ENCODE peak calls at places on chromosomes 16 and 17, in six cellular contexts. One of them, this sample, is unnamed.

GRCh38 chr16:24999856-25000447 is 15.2 kb downstream of the ARHGAP17 start:
- DNase-seq in mesenchymal stem cell: peak; percentile 36
- DNase-seq in trophoblast cell: no peak
- DNase-seq in IMR-90: no peak
- DNase-seq in H9: no peak
- DNase-seq in H1: no peak
- DNase-seq in this sample: no peak

GRCh38 chr16:82633964-82634600 is 7.3 kb downstream of the CDH13 start:
- DNase-seq in trophoblast cell: no peak
- DNase-seq in H9: no peak
- DNase-seq in mesenchymal stem cell: peak; percentile 60
- DNase-seq in IMR-90: peak; percentile 46
- DNase-seq in H1: no peak
- DNase-seq in this sample: no peak

GRCh38 chr16:58614212-58614611 is 15.4 kb downstream of the CNOT1 start:
- DNase-seq in trophoblast cell: no peak
- DNase-seq in H9: no peak
- DNase-seq in H1: no peak
- DNase-seq in mesenchymal stem cell: peak; percentile 43
- DNase-seq in IMR-90: peak; percentile 69
- DNase-seq in this sample: no peak

GRCh38 chr16:47197536-47198179 is 53.9 kb upstream of the NETO2 start:
- DNase-seq in trophoblast cell: no peak
- DNase-seq in mesenchymal stem cell: no peak
- DNase-seq in H9: no peak
- DNase-seq in IMR-90: peak; percentile 15
- DNase-seq in H1: no peak
- DNase-seq in this sample: no peak

GRCh38 chr16:24820522-24820921 is 25.2 kb upstream of the SLC5A11 start:
- DNase-seq in trophoblast cell: no peak
- DNase-seq in H9: no peak
- DNase-seq in IMR-90: peak; percentile 44
- DNase-seq in H1: no peak
- DNase-seq in mesenchymal stem cell: peak; percentile 45
- DNase-seq in this sample: no peak

GRCh38 chr16:75433732-75434413 is 570 bp upstream of the CFDP1 start:
- DNase-seq in trophoblast cell: peak; percentile 93
- DNase-seq in mesenchymal stem cell: peak; percentile 98
- DNase-seq in H1: peak; percentile 71
- DNase-seq in H9: peak; percentile 78
- DNase-seq in IMR-90: peak; percentile 97
- DNase-seq in this sample: no peak

GRCh38 chr17:10327640-10328039 is 45.2 kb downstream of the MYH13 start:
- DNase-seq in H1: peak; percentile 97
- DNase-seq in trophoblast cell: peak; percentile 98
- DNase-seq in IMR-90: peak; percentile 73
- DNase-seq in H9: peak; percentile 91
- DNase-seq in mesenchymal stem cell: peak; percentile 76
- DNase-seq in this sample: peak; percentile 85

GRCh38 chr17:11296994-11297393 is 56.0 kb downstream of the SHISA6 start:
- DNase-seq in mesenchymal stem cell: no peak
- DNase-seq in H1: no peak
- DNase-seq in trophoblast cell: peak; percentile 17
- DNase-seq in IMR-90: no peak
- DNase-seq in H9: no peak
- DNase-seq in this sample: peak; percentile 11

GRCh38 chr17:14297161-14297851 is 3.6 kb upstream of the HS3ST3B1 start:
- DNase-seq in trophoblast cell: peak; percentile 58
- DNase-seq in IMR-90: no peak
- DNase-seq in mesenchymal stem cell: peak; percentile 68
- DNase-seq in H9: peak; percentile 77
- DNase-seq in H1: peak; percentile 87
- DNase-seq in this sample: peak; percentile 55

GRCh38 chr17:83142619-83143018 is 63.2 kb downstream of the METRNL start:
- DNase-seq in mesenchymal stem cell: no peak
- DNase-seq in trophoblast cell: no peak
- DNase-seq in IMR-90: no peak
- DNase-seq in H9: no peak
- DNase-seq in H1: no peak
- DNase-seq in this sample: no peak

GRCh38 chr17:48052956-48053757 is 5.0 kb downstream of the NFE2L1 start:
- DNase-seq in IMR-90: peak; percentile 40
- DNase-seq in trophoblast cell: no peak
- DNase-seq in mesenchymal stem cell: peak; percentile 83
- DNase-seq in H1: no peak
- DNase-seq in H9: no peak
- DNase-seq in this sample: no peak

GRCh38 chr16:22181426-22181825 is 19.1 kb downstream of the SDR42E2 start:
- DNase-seq in H9: no peak
- DNase-seq in mesenchymal stem cell: no peak
- DNase-seq in H1: no peak
- DNase-seq in IMR-90: no peak
- DNase-seq in trophoblast cell: no peak
- DNase-seq in this sample: no peak

GRCh38 chr16:73022534-73022933 is 25.4 kb downstream of the ZFHX3 start:
- DNase-seq in trophoblast cell: no peak
- DNase-seq in mesenchymal stem cell: no peak
- DNase-seq in IMR-90: no peak
- DNase-seq in H9: no peak
- DNase-seq in H1: no peak
- DNase-seq in this sample: no peak

GRCh38 chr16:49638696-49639629 is 216.9 kb downstream of the ZNF423 start:
- DNase-seq in IMR-90: peak; percentile 12
- DNase-seq in H9: no peak
- DNase-seq in H1: no peak
- DNase-seq in mesenchymal stem cell: peak; percentile 28
- DNase-seq in trophoblast cell: no peak
- DNase-seq in this sample: no peak

GRCh38 chr17:7560172-7561027 is 1.3 kb upstream of the SENP3 start:
- DNase-seq in H1: peak; percentile 90
- DNase-seq in IMR-90: peak; percentile 49
- DNase-seq in trophoblast cell: peak; percentile 89
- DNase-seq in mesenchymal stem cell: peak; percentile 72
- DNase-seq in H9: peak; percentile 94
- DNase-seq in this sample: peak; percentile 67

GRCh38 chr17:51128089-51128488 is 7.4 kb upstream of the SPAG9 start:
- DNase-seq in H1: no peak
- DNase-seq in H9: peak; percentile 39
- DNase-seq in mesenchymal stem cell: peak; percentile 45
- DNase-seq in IMR-90: no peak
- DNase-seq in trophoblast cell: peak; percentile 58
- DNase-seq in this sample: no peak

GRCh38 chr16:78737630-78738029 is 638.2 kb downstream of the WWOX start:
- DNase-seq in trophoblast cell: no peak
- DNase-seq in H9: no peak
- DNase-seq in mesenchymal stem cell: no peak
- DNase-seq in H1: no peak
- DNase-seq in IMR-90: no peak
- DNase-seq in this sample: no peak

GRCh38 chr17:27283057-27283456 is 10.9 kb upstream of the WSB1 start:
- DNase-seq in trophoblast cell: no peak
- DNase-seq in IMR-90: no peak
- DNase-seq in H9: no peak
- DNase-seq in mesenchymal stem cell: no peak
- DNase-seq in H1: no peak
- DNase-seq in this sample: no peak

GRCh38 chr17:68693466-68693865 is 92.3 kb upstream of the FAM20A start:
- DNase-seq in trophoblast cell: no peak
- DNase-seq in IMR-90: no peak
- DNase-seq in mesenchymal stem cell: no peak
- DNase-seq in H9: no peak
- DNase-seq in H1: no peak
- DNase-seq in this sample: no peak
- H3K18ac ChIP-seq in trophoblast cell: no peak overlapping the region
- H3K18ac ChIP-seq in IMR-90: no peak overlapping the region
- H3K18ac ChIP-seq in mesenchymal stem cell: no peak overlapping the region
- H3K18ac ChIP-seq in H9: no peak overlapping the region
- H3K18ac ChIP-seq in H1: no peak overlapping the region
- H3K18ac ChIP-seq in this sample: no peak overlapping the region

DNA sequence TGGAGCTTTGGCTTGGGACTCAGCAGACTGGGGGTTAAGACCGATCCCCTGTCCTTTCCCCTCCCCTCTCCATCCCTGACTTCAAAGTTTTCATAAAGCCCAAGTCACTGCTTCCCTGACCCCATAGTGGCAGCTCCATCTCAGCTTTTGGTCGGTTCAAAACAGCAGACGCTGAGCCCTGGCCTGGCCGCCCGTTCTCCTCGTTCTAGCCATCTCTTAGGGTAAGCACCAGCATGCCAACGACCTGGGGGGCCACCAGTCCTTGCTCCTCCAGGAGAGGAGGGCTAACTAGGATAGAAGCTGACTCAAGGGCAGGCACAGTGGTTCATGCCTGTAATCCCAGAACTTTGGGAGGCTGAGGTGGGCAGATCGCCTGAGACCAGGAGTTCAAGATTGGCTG is 1.5 kb upstream of the HIGD1B start:
- DNase-seq in H1: no peak
- DNase-seq in H9: no peak
- DNase-seq in IMR-90: no peak
- DNase-seq in mesenchymal stem cell: no peak
- DNase-seq in trophoblast cell: no peak
- DNase-seq in this sample: no peak
- H3K27ac ChIP-seq in H1: no peak overlapping the region
- H3K27ac ChIP-seq in H9: no peak overlapping the region
- H3K27ac ChIP-seq in IMR-90: no peak overlapping the region
- H3K27ac ChIP-seq in mesenchymal stem cell: no peak overlapping the region
- H3K27ac ChIP-seq in trophoblast cell: no peak overlapping the region
- H3K27ac ChIP-seq in this sample: no peak overlapping the region

GRCh38 chr16:85515319-85515745 is 97.8 kb upstream of the GSE1 start:
- DNase-seq in mesenchymal stem cell: no peak
- DNase-seq in H1: no peak
- DNase-seq in trophoblast cell: no peak
- DNase-seq in IMR-90: no peak
- DNase-seq in H9: no peak
- DNase-seq in this sample: no peak
- H4K91ac ChIP-seq in mesenchymal stem cell: peak overlapping the region; percentile 70
- H4K91ac ChIP-seq in H1: no peak overlapping the region
- H4K91ac ChIP-seq in trophoblast cell: peak overlapping the region; percentile 99
- H4K91ac ChIP-seq in IMR-90: peak overlapping the region; percentile 99
- H4K91ac ChIP-seq in H9: no peak overlapping the region
- H4K91ac ChIP-seq in this sample: no peak overlapping the region

DNA sequence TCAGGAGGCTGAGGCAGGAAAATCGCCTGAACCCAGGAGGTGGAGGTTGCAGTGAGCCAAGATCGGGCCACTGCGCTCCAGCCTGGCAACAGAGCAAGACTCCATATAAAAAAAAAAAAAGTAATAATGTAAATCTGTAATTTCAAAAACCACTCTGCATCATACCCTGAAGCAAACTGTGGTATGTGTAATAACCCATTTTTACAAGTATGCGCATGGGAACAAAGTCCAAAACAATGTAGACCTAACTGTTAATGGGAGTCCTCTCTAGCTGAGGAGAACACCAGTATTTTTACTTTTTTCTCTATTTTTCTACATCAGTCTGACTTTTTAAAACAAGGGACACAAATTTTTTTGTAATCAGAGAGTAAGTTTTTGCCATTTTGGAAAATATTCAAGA is 25.9 kb downstream of the CMTM4 start:
- DNase-seq in IMR-90: no peak
- DNase-seq in trophoblast cell: no peak
- DNase-seq in mesenchymal stem cell: no peak
- DNase-seq in H1: no peak
- DNase-seq in H9: no peak
- DNase-seq in this sample: no peak
- H3K18ac ChIP-seq in IMR-90: no peak overlapping the region
- H3K18ac ChIP-seq in trophoblast cell: no peak overlapping the region
- H3K18ac ChIP-seq in mesenchymal stem cell: no peak overlapping the region
- H3K18ac ChIP-seq in H1: no peak overlapping the region
- H3K18ac ChIP-seq in H9: no peak overlapping the region
- H3K18ac ChIP-seq in this sample: no peak overlapping the region

GRCh38 chr17:41107941-41108445 is 2.8 kb downstream of the KRTAP4-9 start:
- DNase-seq in trophoblast cell: no peak
- DNase-seq in mesenchymal stem cell: no peak
- DNase-seq in H1: no peak
- DNase-seq in H9: no peak
- DNase-seq in IMR-90: peak; percentile 29
- DNase-seq in this sample: no peak
- H3K27ac ChIP-seq in trophoblast cell: no peak overlapping the region
- H3K27ac ChIP-seq in mesenchymal stem cell: no peak overlapping the region
- H3K27ac ChIP-seq in H1: no peak overlapping the region
- H3K27ac ChIP-seq in H9: no peak overlapping the region
- H3K27ac ChIP-seq in IMR-90: no peak overlapping the region
- H3K27ac ChIP-seq in this sample: no peak overlapping the region